ENCODE peak calls at places on chromosomes 4 and X, in five cellular contexts. Z is activated CD8-positive, alpha-beta T cell treated with anti-CD3 and anti-CD28 coated beads for 36 hours; M is spleen; G is pons; B is NCI-H774. W is an unnamed sample.

GRCh38 chr4:148737071-148737470 is 294.9 kb upstream of the NR3C2 start:
- DNase-seq in Z (no peak), M (no peak), G (no peak), B (no peak), W (no peak)

GRCh38 chrX:150879855-150880807 is 18.3 kb downstream of the CD99L2 start:
- DNase-seq in Z (no peak), M (no peak), G (no peak), B (no peak), W (no peak)

GRCh38 chr4:174023641-174024040 is 259.8 kb downstream of the FBXO8 start:
- DNase-seq in Z (no peak), M (no peak), G (no peak), B (no peak), W (no peak)

GRCh38 chr4:169102011-169102410 is 92.0 kb upstream of the CBR4 start:
- DNase-seq in Z (no peak), M (no peak), G (no peak), B (no peak), W (no peak)

GRCh38 chr4:169070071-169070894 is 60.2 kb upstream of the CBR4 start:
- DNase-seq in Z (no peak), M (no peak), G (no peak), B (peak), W (no peak)

GRCh38 chr4:73396993-73397972 is 6.8 kb upstream of the ALB start:
- DNase-seq in Z (no peak), M (no peak), G (no peak), B (no peak), W (no peak)

GRCh38 chr4:114019972-114020358 is 40.5 kb upstream of the ARSJ start:
- DNase-seq in Z (no peak), M (no peak), G (no peak), B (no peak), W (no peak)

GRCh38 chrX:43633757-43634156 is 22.3 kb upstream of the MAOA start:
- DNase-seq in Z (no peak), M (no peak), G (no peak), B (no peak), W (no peak)

GRCh38 chr4:95077864-95078263 is 320.1 kb downstream of the BMPR1B start:
- DNase-seq in Z (no peak), M (no peak), G (no peak), B (no peak), W (no peak)

GRCh38 chr4:95362906-95363578 is 185.7 kb downstream of the UNC5C start:
- DNase-seq in Z (peak), M (no peak), G (peak), B (no peak), W (peak)

GRCh38 chr4:88737304-88738015 is 39.8 kb upstream of the NAP1L5 start:
- DNase-seq in Z (peak), M (no peak), G (no peak), B (no peak), W (no peak)

GRCh38 chr4:77586953-77587383 is 18.7 kb upstream of the CXCL13 start:
- DNase-seq in Z (peak), M (peak), G (no peak), B (no peak), W (peak)

W was measured in Ammon's horn.